ENCODE peak calls at places on chromosomes 7 and 10, in four cellular contexts. A is H1, V is K562, Y is HepG2. B is an unnamed sample.

GRCh38 chr10:102612964-102613275 is 31.4 kb upstream of the TRIM8 start:
- DNase-seq in A (no peak), V (no peak), Y (no peak), B (no peak)

GRCh38 chr10:69843923-69844322 is 42.2 kb downstream of the COL13A1 start:
- DNase-seq in A (no peak), V (no peak), Y (no peak), B (no peak)

GRCh38 chr10:79401015-79401921 is 44.2 kb downstream of the ZCCHC24 start:
- DNase-seq in A (no peak), V (no peak), Y (no peak), B (no peak)

GRCh38 chr10:31036209-31036608 is 4.5 kb upstream of the ZNF438 start:
- DNase-seq in A (peak; percentile 38), V (no peak), Y (no peak), B (no peak)

GRCh38 chr7:134712196-134712595 is 65.5 kb downstream of the BPGM start:
- DNase-seq in A (no peak), V (no peak), Y (no peak), B (no peak)

GRCh38 chr7:95687759-95688343 is 84.5 kb upstream of the DYNC1I1 start:
- DNase-seq in A (no peak), V (peak; percentile 13), Y (peak; percentile 44), B (peak; percentile 71)

GRCh38 chr7:28812641-28813040 is 145.5 kb downstream of the TRIL start:
- DNase-seq in A (no peak), V (no peak), Y (no peak), B (no peak)

GRCh38 chr10:43375401-43376020 is 4.1 kb downstream of the FXYD4 start:
- DNase-seq in A (no peak), V (no peak), Y (no peak), B (no peak)

GRCh38 chr10:48509061-48509772 is 95.7 kb downstream of the ARHGAP22 start:
- DNase-seq in A (no peak), V (no peak), Y (no peak), B (no peak)

GRCh38 chr10:94108200-94108599 is 114.5 kb downstream of the PLCE1 start:
- DNase-seq in A (no peak), V (no peak), Y (no peak), B (no peak)

GRCh38 chr7:1986366-1987083 is 246.2 kb downstream of the MAD1L1 start:
- DNase-seq in A (no peak), V (no peak), Y (no peak), B (no peak)

GRCh38 chr10:102745157-102745556 is 1.4 kb downstream of the WBP1L start:
- DNase-seq in A (no peak), V (no peak), Y (no peak), B (no peak)

GRCh38 chr7:48052748-48053147 is 17.4 kb downstream of the C7orf57 start:
- DNase-seq in A (no peak), V (no peak), Y (no peak), B (peak; percentile 18)

GRCh38 chr10:116849271-116850057 is at the start of gene ENO4:
- DNase-seq in A (peak; percentile 75), V (no peak), Y (peak; percentile 58), B (peak; percentile 89)

GRCh38 chr7:117756586-117756985 is 116.7 kb downstream of the CTTNBP2 start:
- DNase-seq in A (no peak), V (no peak), Y (no peak), B (no peak)

GRCh38 chr7:159239028-159239427 is 94.4 kb upstream of the VIPR2 start:
- DNase-seq in A (no peak), V (no peak), Y (no peak), B (no peak)

GRCh38 chr7:5672468-5672867 is 109.0 kb downstream of the RNF216 start:
- DNase-seq in A (no peak), V (no peak), Y (no peak), B (no peak)

GRCh38 chr7:5422324-5423271 is 1.0 kb downstream of the TNRC18 start:
- DNase-seq in A (no peak), V (peak; percentile 9), Y (peak; percentile 35), B (peak; percentile 41)

GRCh38 chr7:2971914-2972530 is 71.6 kb downstream of the CARD11 start:
- DNase-seq in A (no peak), V (no peak), Y (no peak), B (no peak)

GRCh38 chr7:129188372-129188891 is at the start of gene SMO:
- DNase-seq in A (peak; percentile 54), V (peak; percentile 54), Y (peak; percentile 55), B (peak; percentile 31)

GRCh38 chr7:2097492-2097891 is 135.3 kb downstream of the MAD1L1 start:
- DNase-seq in A (no peak), V (no peak), Y (no peak), B (no peak)

GRCh38 chr10:47299989-47300931 is at the start of gene GDF10:
- DNase-seq in A (no peak), V (no peak), Y (peak; percentile 7), B (no peak)
- TF ChIP-seq CTCF in A (peak; percentile 17), V (no peak), Y (peak; percentile 4), B (no peak)

GRCh38 chr7:32161708-32162107 is 91.5 kb upstream of the PDE1C start:
- DNase-seq in A (no peak), V (no peak), Y (no peak), B (no peak)
- TF ChIP-seq PHF8 in A (no peak), V (no peak), Y (no peak), B (no peak)

GRCh38 chr10:126252884-126253612 is 135.2 kb downstream of the ADAM12 start:
- DNase-seq in A (no peak), V (no peak), Y (no peak), B (peak; percentile 19)
- TF ChIP-seq EP300 in A (no peak), V (no peak), Y (no peak), B (no peak)

DNA sequence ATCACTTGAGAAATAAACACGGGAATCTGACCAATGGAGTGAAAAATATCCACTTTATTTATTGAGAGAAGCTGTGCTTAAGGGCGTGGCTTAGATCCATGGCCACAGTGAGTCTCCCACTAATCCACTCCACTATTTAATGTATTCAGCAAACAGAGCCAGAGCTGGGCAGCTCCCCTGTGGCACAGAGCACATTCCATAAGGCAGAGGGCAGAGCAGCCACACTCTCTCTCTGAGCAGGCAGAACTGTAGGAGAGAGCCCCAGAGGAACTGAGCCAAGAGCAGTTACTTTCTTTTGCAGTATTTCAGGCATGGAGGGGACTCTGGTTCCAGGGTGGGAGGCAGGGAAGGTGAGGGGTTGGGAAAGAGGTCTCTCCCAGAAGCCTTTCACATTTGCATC is 106.0 kb downstream of the GALNT17 start:
- DNase-seq in A (no peak), V (no peak), Y (no peak), B (no peak)
- TF ChIP-seq CTCF in A (peak; percentile 43), V (no peak), Y (no peak), B (no peak)

GRCh38 chr10:131689486-131689885 is 211.3 kb upstream of the PPP2R2D start:
- DNase-seq in A (no peak), V (no peak), Y (no peak), B (no peak)
- TF ChIP-seq PHF8 in A (no peak), V (no peak), Y (no peak), B (no peak)

GRCh38 chr7:128021361-128021760 is 9.9 kb downstream of the LRRC4 start:
- DNase-seq in A (no peak), V (no peak), Y (no peak), B (peak; percentile 54)

GRCh38 chr7:128020161-128020560 is 11.1 kb downstream of the LRRC4 start:
- DNase-seq in A (no peak), V (peak; percentile 88), Y (peak; percentile 35), B (no peak)

GRCh38 chr7:128024154-128024553 is 7.1 kb downstream of the LRRC4 start:
- DNase-seq in A (no peak), V (no peak), Y (no peak), B (no peak)

GRCh38 chr7:128025380-128025779 is 5.9 kb downstream of the LRRC4 start:
- DNase-seq in A (no peak), V (no peak), Y (no peak), B (no peak)

GRCh38 chr7:128022631-128023532 is 8.4 kb downstream of the LRRC4 start:
- DNase-seq in A (no peak), V (no peak), Y (no peak), B (no peak)
- TF ChIP-seq EP300 in A (no peak), V (no peak), Y (no peak), B (no peak)

GRCh38 chr7:107049480-107049879 is 5.0 kb downstream of the PRKAR2B start:
- DNase-seq in A (no peak), V (no peak), Y (no peak), B (no peak)

GRCh38 chr7:107049971-107050532 is 5.5 kb downstream of the PRKAR2B start:
- DNase-seq in A (no peak), V (no peak), Y (no peak), B (no peak)

GRCh38 chr7:107048783-107049418 is 4.4 kb downstream of the PRKAR2B start:
- DNase-seq in A (no peak), V (no peak), Y (no peak), B (no peak)

GRCh38 chr7:107046511-107047259 is 2.2 kb downstream of the PRKAR2B start:
- DNase-seq in A (no peak), V (no peak), Y (no peak), B (no peak)

GRCh38 chr7:107047902-107048782 is 3.6 kb downstream of the PRKAR2B start:
- DNase-seq in A (no peak), V (peak; percentile 63), Y (no peak), B (no peak)
- TF ChIP-seq CTCF in A (peak; percentile 80), V (peak; percentile 92), Y (no peak), B (no peak)

DNA sequence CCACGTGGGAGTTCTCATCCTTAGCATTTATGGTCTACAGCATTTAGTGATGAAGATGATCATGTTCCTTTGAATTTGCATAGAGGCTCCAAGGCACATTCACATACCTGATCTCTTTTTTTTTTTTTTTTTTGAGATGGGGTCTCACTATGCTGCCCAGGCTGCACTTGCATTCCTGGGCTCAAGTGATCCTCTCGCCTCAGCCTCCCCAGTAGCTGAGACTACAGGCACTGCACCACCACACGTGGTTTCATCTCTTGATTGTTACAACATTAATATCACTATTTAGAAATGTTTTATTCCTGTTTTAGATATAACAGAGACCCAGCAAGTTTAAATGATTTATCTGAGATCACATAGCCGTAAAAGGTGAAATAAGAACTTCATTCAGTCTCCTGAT is 13.8 kb downstream of the CDHR3 start:
- DNase-seq in A (no peak), V (no peak), Y (no peak), B (no peak)
- TF ChIP-seq PHF8 in A (no peak), V (no peak), Y (no peak), B (no peak)

B was measured in A549.